ENCODE peak calls at places on chromosomes 2 and 18, in six cellular contexts. X, S, G, Y, Z and B are unnamed samples.
A peak's percentile ranks its signal among the peaks of the same experiment; 100 is the strongest.

GRCh38 chr2:160109939-160110673 is 47.7 kb upstream of the PLA2R1 start:
- DNase-seq in Z (no peak), S (peak; percentile 62), G (peak; percentile 67), X (peak; percentile 36), Y (peak; percentile 13), B (peak; percentile 81)

GRCh38 chr18:25830787-25831186 is 259.6 kb downstream of the SS18 start:
- DNase-seq in S (no peak), Z (no peak), X (no peak), G (peak; percentile 88), Y (no peak), B (peak; percentile 67)

GRCh38 chr18:59517446-59518171 is 158.5 kb upstream of the LMAN1 start:
- DNase-seq in X (no peak), G (peak; percentile 22), Z (no peak), Y (no peak), S (peak; percentile 32), B (no peak)

GRCh38 chr2:166293984-166294383 is 81.8 kb downstream of the SCN9A start:
- DNase-seq in S (no peak), Z (no peak), Y (no peak), X (no peak), G (peak; percentile 25), B (no peak)

GRCh38 chr2:164810843-164811242 is 30.8 kb downstream of the COBLL1 start:
- DNase-seq in S (no peak), G (no peak), Y (no peak), Z (no peak), X (no peak), B (peak; percentile 21)

GRCh38 chr2:97857553-97857952 is 138.2 kb downstream of the TMEM131 start:
- DNase-seq in G (no peak), Z (no peak), X (no peak), S (no peak), Y (no peak), B (no peak)

GRCh38 chr2:33786881-33787280 is 187.8 kb upstream of the FAM98A start:
- DNase-seq in X (no peak), S (no peak), Z (no peak), Y (no peak), G (no peak), B (no peak)

GRCh38 chr2:219437690-219438089 is 3.0 kb downstream of the SPEG start:
- DNase-seq in X (no peak), Y (no peak), S (no peak), G (no peak), Z (no peak), B (no peak)

GRCh38 chr2:223835701-223836532 is 1.5 kb downstream of the AP1S3 start:
- DNase-seq in S (no peak), Y (no peak), G (peak; percentile 38), Z (no peak), X (no peak), B (no peak)

GRCh38 chr2:29066989-29067605 is 7.2 kb downstream of the PCARE start:
- DNase-seq in Z (no peak), X (no peak), Y (no peak), S (no peak), G (no peak), B (no peak)

GRCh38 chr2:103809946-103810345 is 1044.0 kb upstream of the POU3F3 start:
- DNase-seq in G (peak; percentile 32), Y (no peak), Z (no peak), X (no peak), S (no peak), B (peak; percentile 0)

GRCh38 chr2:180478883-180479282 is 471.8 kb upstream of the CWC22 start:
- DNase-seq in Y (no peak), X (no peak), Z (no peak), S (no peak), G (peak; percentile 53), B (no peak)

GRCh38 chr18:31555971-31556747 is 35.5 kb upstream of the TTR start:
- DNase-seq in Y (no peak), Z (no peak), S (peak; percentile 61), X (no peak), G (peak; percentile 56), B (peak; percentile 63)

GRCh38 chr18:50009772-50010171 is 185.2 kb downstream of the MYO5B start:
- DNase-seq in S (peak; percentile 15), G (peak; percentile 3), Z (no peak), X (peak; percentile 34), Y (no peak), B (peak; percentile 16)

GRCh38 chr2:52613064-52613463 is 1154.5 kb upstream of the CHAC2 start:
- DNase-seq in G (no peak), S (peak; percentile 9), Y (no peak), Z (no peak), X (no peak), B (no peak)

GRCh38 chr2:61710711-61711110 is 143.1 kb downstream of the FAM161A start:
- DNase-seq in X (no peak), S (no peak), Y (no peak), Z (no peak), G (no peak), B (no peak)

GRCh38 chr2:73032702-73033097 is 38.8 kb downstream of the SFXN5 start:
- DNase-seq in X (no peak), Z (no peak), G (no peak), Y (no peak), S (no peak), B (no peak)

GRCh38 chr2:25740810-25741381 is 67.5 kb upstream of the DTNB start:
- DNase-seq in Y (no peak), S (peak; percentile 35), X (no peak), Z (no peak), G (peak; percentile 26), B (peak; percentile 16)

GRCh38 chr2:8168007-8168717 is 513.7 kb upstream of the ID2 start:
- DNase-seq in S (no peak), Y (no peak), X (no peak), Z (no peak), G (no peak), B (no peak)

GRCh38 chr2:10913501-10914271 is 2.0 kb downstream of the KCNF1 start:
- DNase-seq in G (no peak), Z (peak; percentile 51), X (peak; percentile 25), Y (no peak), S (no peak), B (no peak)

GRCh38 chr2:62270728-62271127 is 74.8 kb downstream of the B3GNT2 start:
- DNase-seq in S (no peak), Z (peak; percentile 81), Y (no peak), X (no peak), G (peak; percentile 25), B (no peak)

GRCh38 chr2:222912117-222912516 is 51.3 kb downstream of the ACSL3 start:
- DNase-seq in G (no peak), Y (no peak), Z (no peak), X (no peak), S (no peak), B (peak; percentile 84)

GRCh38 chr2:160224060-160224459 is 24.0 kb upstream of the ITGB6 start:
- DNase-seq in Z (no peak), G (peak; percentile 99), S (no peak), X (no peak), Y (no peak), B (peak; percentile 85)

GRCh38 chr2:41933585-41934322 is 114.1 kb upstream of the PKDCC start:
- DNase-seq in X (no peak), Y (no peak), Z (no peak), G (peak; percentile 96), S (no peak), B (peak; percentile 92)

GRCh38 chr2:216873573-216873972 is 13.7 kb upstream of the TNP1 start:
- DNase-seq in S (no peak), X (no peak), Y (no peak), G (no peak), Z (no peak), B (no peak)

GRCh38 chr2:9315280-9315847 is 108.0 kb downstream of the ITGB1BP1 start:
- DNase-seq in Y (no peak), G (no peak), Z (no peak), X (no peak), S (no peak), B (no peak)

GRCh38 chr2:37843554-37843953 is 81.5 kb upstream of the RMDN2 start:
- DNase-seq in S (no peak), Z (no peak), X (no peak), Y (no peak), G (peak; percentile 80), B (peak; percentile 16)

GRCh38 chr2:126857502-126857901 is 41.2 kb upstream of the TEX51 start:
- DNase-seq in X (no peak), G (no peak), S (no peak), Z (no peak), Y (no peak), B (no peak)